ENCODE peak calls at places on chromosomes 5 and 9, in ten cellular contexts. One of them, this sample, is unnamed.

GRCh38 chr9:20319641-20320337 is 302.5 kb downstream of the MLLT3 start:
- DNase-seq in nucleus accumbens: no peak
- DNase-seq in OCI-LY7: no peak
- DNase-seq in activated CD4-positive, alpha-beta T cell treated with anti-CD3 and anti-CD28 coated beads, Interleukin-2, amount 10 ng/mL, durations not matched to agents 7 days and 5 days: no peak
- DNase-seq in stimulated activated CD8-positive, alpha-beta memory T cell treated with anti-CD3 and anti-CD28 coated beads, Interleukin-2, amount 100 ng/mL, for 48 hours: no peak
- DNase-seq in adrenal gland: no peak
- DNase-seq in RCC 7860: no peak
- DNase-seq in NB4: peak
- DNase-seq in hepatic stellate cell: no peak
- DNase-seq in stimulated activated CD4-positive, alpha-beta T cell treated with anti-CD3 and anti-CD28 coated beads, Interleukin-1b, Interleukin-23, amount 100 ng/mL, for 24 hours: no peak
- DNase-seq in this sample: no peak

GRCh38 chr5:105034335-105034734 is 1471.7 kb upstream of the NUDT12 start:
- DNase-seq in nucleus accumbens: no peak
- DNase-seq in OCI-LY7: no peak
- DNase-seq in activated CD4-positive, alpha-beta T cell treated with anti-CD3 and anti-CD28 coated beads, Interleukin-2, amount 10 ng/mL, durations not matched to agents 7 days and 5 days: no peak
- DNase-seq in stimulated activated CD8-positive, alpha-beta memory T cell treated with anti-CD3 and anti-CD28 coated beads, Interleukin-2, amount 100 ng/mL, for 48 hours: no peak
- DNase-seq in adrenal gland: no peak
- DNase-seq in RCC 7860: no peak
- DNase-seq in NB4: no peak
- DNase-seq in hepatic stellate cell: no peak
- DNase-seq in stimulated activated CD4-positive, alpha-beta T cell treated with anti-CD3 and anti-CD28 coated beads, Interleukin-1b, Interleukin-23, amount 100 ng/mL, for 24 hours: no peak
- DNase-seq in this sample: no peak

GRCh38 chr9:123353984-123354591 is 1.9 kb upstream of the CRB2 start:
- DNase-seq in nucleus accumbens: no peak
- DNase-seq in OCI-LY7: peak
- DNase-seq in activated CD4-positive, alpha-beta T cell treated with anti-CD3 and anti-CD28 coated beads, Interleukin-2, amount 10 ng/mL, durations not matched to agents 7 days and 5 days: peak
- DNase-seq in stimulated activated CD8-positive, alpha-beta memory T cell treated with anti-CD3 and anti-CD28 coated beads, Interleukin-2, amount 100 ng/mL, for 48 hours: peak
- DNase-seq in adrenal gland: peak
- DNase-seq in RCC 7860: peak
- DNase-seq in NB4: peak
- DNase-seq in hepatic stellate cell: peak
- DNase-seq in stimulated activated CD4-positive, alpha-beta T cell treated with anti-CD3 and anti-CD28 coated beads, Interleukin-1b, Interleukin-23, amount 100 ng/mL, for 24 hours: peak
- DNase-seq in this sample: peak

GRCh38 chr5:180390441-180391190 is 37.5 kb upstream of the GFPT2 start:
- DNase-seq in nucleus accumbens: no peak
- DNase-seq in OCI-LY7: no peak
- DNase-seq in activated CD4-positive, alpha-beta T cell treated with anti-CD3 and anti-CD28 coated beads, Interleukin-2, amount 10 ng/mL, durations not matched to agents 7 days and 5 days: no peak
- DNase-seq in stimulated activated CD8-positive, alpha-beta memory T cell treated with anti-CD3 and anti-CD28 coated beads, Interleukin-2, amount 100 ng/mL, for 48 hours: no peak
- DNase-seq in adrenal gland: no peak
- DNase-seq in RCC 7860: no peak
- DNase-seq in NB4: no peak
- DNase-seq in hepatic stellate cell: no peak
- DNase-seq in stimulated activated CD4-positive, alpha-beta T cell treated with anti-CD3 and anti-CD28 coated beads, Interleukin-1b, Interleukin-23, amount 100 ng/mL, for 24 hours: no peak
- DNase-seq in this sample: no peak

GRCh38 chr5:123157797-123158528 is 68.9 kb downstream of the PRDM6 start:
- DNase-seq in nucleus accumbens: no peak
- DNase-seq in OCI-LY7: no peak
- DNase-seq in activated CD4-positive, alpha-beta T cell treated with anti-CD3 and anti-CD28 coated beads, Interleukin-2, amount 10 ng/mL, durations not matched to agents 7 days and 5 days: no peak
- DNase-seq in stimulated activated CD8-positive, alpha-beta memory T cell treated with anti-CD3 and anti-CD28 coated beads, Interleukin-2, amount 100 ng/mL, for 48 hours: no peak
- DNase-seq in adrenal gland: no peak
- DNase-seq in RCC 7860: no peak
- DNase-seq in NB4: no peak
- DNase-seq in hepatic stellate cell: peak
- DNase-seq in stimulated activated CD4-positive, alpha-beta T cell treated with anti-CD3 and anti-CD28 coated beads, Interleukin-1b, Interleukin-23, amount 100 ng/mL, for 24 hours: no peak
- DNase-seq in this sample: no peak

GRCh38 chr9:124306098-124306735 is 48.5 kb downstream of the NEK6 start:
- DNase-seq in nucleus accumbens: peak
- DNase-seq in OCI-LY7: no peak
- DNase-seq in activated CD4-positive, alpha-beta T cell treated with anti-CD3 and anti-CD28 coated beads, Interleukin-2, amount 10 ng/mL, durations not matched to agents 7 days and 5 days: no peak
- DNase-seq in stimulated activated CD8-positive, alpha-beta memory T cell treated with anti-CD3 and anti-CD28 coated beads, Interleukin-2, amount 100 ng/mL, for 48 hours: no peak
- DNase-seq in adrenal gland: no peak
- DNase-seq in RCC 7860: peak
- DNase-seq in NB4: peak
- DNase-seq in hepatic stellate cell: peak
- DNase-seq in stimulated activated CD4-positive, alpha-beta T cell treated with anti-CD3 and anti-CD28 coated beads, Interleukin-1b, Interleukin-23, amount 100 ng/mL, for 24 hours: no peak
- DNase-seq in this sample: no peak

GRCh38 chr9:16039988-16040761 is 487.3 kb downstream of the CCDC171 start:
- DNase-seq in nucleus accumbens: no peak
- DNase-seq in OCI-LY7: no peak
- DNase-seq in activated CD4-positive, alpha-beta T cell treated with anti-CD3 and anti-CD28 coated beads, Interleukin-2, amount 10 ng/mL, durations not matched to agents 7 days and 5 days: no peak
- DNase-seq in stimulated activated CD8-positive, alpha-beta memory T cell treated with anti-CD3 and anti-CD28 coated beads, Interleukin-2, amount 100 ng/mL, for 48 hours: no peak
- DNase-seq in adrenal gland: no peak
- DNase-seq in RCC 7860: no peak
- DNase-seq in NB4: no peak
- DNase-seq in hepatic stellate cell: no peak
- DNase-seq in stimulated activated CD4-positive, alpha-beta T cell treated with anti-CD3 and anti-CD28 coated beads, Interleukin-1b, Interleukin-23, amount 100 ng/mL, for 24 hours: no peak
- DNase-seq in this sample: peak

GRCh38 chr5:11955386-11955785 is 51.1 kb upstream of the CTNND2 start:
- DNase-seq in nucleus accumbens: no peak
- DNase-seq in OCI-LY7: no peak
- DNase-seq in activated CD4-positive, alpha-beta T cell treated with anti-CD3 and anti-CD28 coated beads, Interleukin-2, amount 10 ng/mL, durations not matched to agents 7 days and 5 days: no peak
- DNase-seq in stimulated activated CD8-positive, alpha-beta memory T cell treated with anti-CD3 and anti-CD28 coated beads, Interleukin-2, amount 100 ng/mL, for 48 hours: no peak
- DNase-seq in adrenal gland: no peak
- DNase-seq in RCC 7860: no peak
- DNase-seq in NB4: no peak
- DNase-seq in hepatic stellate cell: no peak
- DNase-seq in stimulated activated CD4-positive, alpha-beta T cell treated with anti-CD3 and anti-CD28 coated beads, Interleukin-1b, Interleukin-23, amount 100 ng/mL, for 24 hours: no peak
- DNase-seq in this sample: no peak

GRCh38 chr5:65307088-65307487 is 174.6 kb downstream of the ADAMTS6 start:
- DNase-seq in nucleus accumbens: no peak
- DNase-seq in OCI-LY7: no peak
- DNase-seq in activated CD4-positive, alpha-beta T cell treated with anti-CD3 and anti-CD28 coated beads, Interleukin-2, amount 10 ng/mL, durations not matched to agents 7 days and 5 days: no peak
- DNase-seq in stimulated activated CD8-positive, alpha-beta memory T cell treated with anti-CD3 and anti-CD28 coated beads, Interleukin-2, amount 100 ng/mL, for 48 hours: no peak
- DNase-seq in adrenal gland: no peak
- DNase-seq in RCC 7860: no peak
- DNase-seq in NB4: no peak
- DNase-seq in hepatic stellate cell: no peak
- DNase-seq in stimulated activated CD4-positive, alpha-beta T cell treated with anti-CD3 and anti-CD28 coated beads, Interleukin-1b, Interleukin-23, amount 100 ng/mL, for 24 hours: no peak
- DNase-seq in this sample: no peak

GRCh38 chr9:6354072-6354686 is 26.0 kb downstream of the TPD52L3 start:
- DNase-seq in nucleus accumbens: peak
- DNase-seq in OCI-LY7: peak
- DNase-seq in activated CD4-positive, alpha-beta T cell treated with anti-CD3 and anti-CD28 coated beads, Interleukin-2, amount 10 ng/mL, durations not matched to agents 7 days and 5 days: peak
- DNase-seq in stimulated activated CD8-positive, alpha-beta memory T cell treated with anti-CD3 and anti-CD28 coated beads, Interleukin-2, amount 100 ng/mL, for 48 hours: no peak
- DNase-seq in adrenal gland: no peak
- DNase-seq in RCC 7860: peak
- DNase-seq in NB4: peak
- DNase-seq in hepatic stellate cell: peak
- DNase-seq in stimulated activated CD4-positive, alpha-beta T cell treated with anti-CD3 and anti-CD28 coated beads, Interleukin-1b, Interleukin-23, amount 100 ng/mL, for 24 hours: no peak
- DNase-seq in this sample: no peak

GRCh38 chr9:125428515-125429467 is 167.2 kb downstream of the GAPVD1 start:
- DNase-seq in nucleus accumbens: no peak
- DNase-seq in OCI-LY7: no peak
- DNase-seq in activated CD4-positive, alpha-beta T cell treated with anti-CD3 and anti-CD28 coated beads, Interleukin-2, amount 10 ng/mL, durations not matched to agents 7 days and 5 days: no peak
- DNase-seq in stimulated activated CD8-positive, alpha-beta memory T cell treated with anti-CD3 and anti-CD28 coated beads, Interleukin-2, amount 100 ng/mL, for 48 hours: no peak
- DNase-seq in adrenal gland: no peak
- DNase-seq in RCC 7860: no peak
- DNase-seq in NB4: no peak
- DNase-seq in hepatic stellate cell: no peak
- DNase-seq in stimulated activated CD4-positive, alpha-beta T cell treated with anti-CD3 and anti-CD28 coated beads, Interleukin-1b, Interleukin-23, amount 100 ng/mL, for 24 hours: no peak
- DNase-seq in this sample: peak

GRCh38 chr5:8473016-8473415 is 604.1 kb downstream of the MTRR start:
- DNase-seq in nucleus accumbens: no peak
- DNase-seq in OCI-LY7: no peak
- DNase-seq in activated CD4-positive, alpha-beta T cell treated with anti-CD3 and anti-CD28 coated beads, Interleukin-2, amount 10 ng/mL, durations not matched to agents 7 days and 5 days: no peak
- DNase-seq in stimulated activated CD8-positive, alpha-beta memory T cell treated with anti-CD3 and anti-CD28 coated beads, Interleukin-2, amount 100 ng/mL, for 48 hours: no peak
- DNase-seq in adrenal gland: no peak
- DNase-seq in RCC 7860: no peak
- DNase-seq in NB4: no peak
- DNase-seq in hepatic stellate cell: no peak
- DNase-seq in stimulated activated CD4-positive, alpha-beta T cell treated with anti-CD3 and anti-CD28 coated beads, Interleukin-1b, Interleukin-23, amount 100 ng/mL, for 24 hours: no peak
- DNase-seq in this sample: no peak

GRCh38 chr5:97839338-97840081 is 656.5 kb upstream of the RIOK2 start:
- DNase-seq in nucleus accumbens: no peak
- DNase-seq in OCI-LY7: no peak
- DNase-seq in activated CD4-positive, alpha-beta T cell treated with anti-CD3 and anti-CD28 coated beads, Interleukin-2, amount 10 ng/mL, durations not matched to agents 7 days and 5 days: no peak
- DNase-seq in stimulated activated CD8-positive, alpha-beta memory T cell treated with anti-CD3 and anti-CD28 coated beads, Interleukin-2, amount 100 ng/mL, for 48 hours: no peak
- DNase-seq in adrenal gland: no peak
- DNase-seq in RCC 7860: no peak
- DNase-seq in NB4: no peak
- DNase-seq in hepatic stellate cell: no peak
- DNase-seq in stimulated activated CD4-positive, alpha-beta T cell treated with anti-CD3 and anti-CD28 coated beads, Interleukin-1b, Interleukin-23, amount 100 ng/mL, for 24 hours: no peak
- DNase-seq in this sample: no peak